ENCODE peak calls at places on chromosomes 1 and 21, in six cellular contexts. H is A549, C is K562, D is GM23338, W is GM23248, V is heart right ventricle. N is an unnamed sample.
A peak's percentile ranks its signal among the peaks of the same experiment; 100 is the strongest.

GRCh38 chr1:205939690-205940330 is 3.4 kb downstream of the SLC26A9 start:
- DNase-seq in H (peak; percentile 58), C (no peak), D (peak; percentile 88), W (no peak), V (no peak), N (no peak)

GRCh38 chr1:26702680-26703038 is 6.8 kb downstream of the ARID1A start:
- DNase-seq in H (no peak), C (no peak), D (no peak), W (no peak), V (no peak), N (no peak)

GRCh38 chr1:12007204-12007603 is 12.1 kb upstream of the MIIP start:
- DNase-seq in H (no peak), C (no peak), D (no peak), W (no peak), V (no peak), N (no peak)

GRCh38 chr1:204692852-204693356 is 7.4 kb upstream of the LRRN2 start:
- DNase-seq in H (no peak), C (peak; percentile 76), D (peak; percentile 74), W (no peak), V (no peak), N (no peak)

GRCh38 chr1:41387667-41388091 is 26.4 kb downstream of the FOXO6 start:
- DNase-seq in H (no peak), C (no peak), D (peak; percentile 90), W (peak; percentile 54), V (peak; percentile 87), N (peak; percentile 93)

GRCh38 chr1:67270569-67270968 is 37.1 kb upstream of the IL12RB2 start:
- DNase-seq in H (no peak), C (no peak), D (no peak), W (no peak), V (no peak), N (no peak)

GRCh38 chr21:8990326-8991087 is 1530.9 kb upstream of the TPTE start:
- DNase-seq in H (no peak), C (peak; percentile 86), D (peak; percentile 80), W (no peak), V (no peak), N (no peak)

GRCh38 chr1:1356796-1357401 is 1.5 kb downstream of the MXRA8 start:
- DNase-seq in H (no peak), C (no peak), D (no peak), W (peak; percentile 61), V (peak; percentile 23), N (no peak)

GRCh38 chr1:89356658-89357400 is 7.0 kb upstream of the GBP6 start:
- DNase-seq in H (no peak), C (no peak), D (no peak), W (peak; percentile 84), V (no peak), N (peak; percentile 50)

GRCh38 chr1:167082511-167083027 is 7.6 kb downstream of the GPA33 start:
- DNase-seq in H (peak; percentile 65), C (no peak), D (no peak), W (no peak), V (no peak), N (no peak)

GRCh38 chr1:200139661-200140250 is 112.2 kb downstream of the NR5A2 start:
- DNase-seq in H (peak; percentile 73), C (peak; percentile 78), D (peak; percentile 78), W (peak; percentile 81), V (no peak), N (peak; percentile 76)

GRCh38 chr21:44871576-44872265 is 1.8 kb downstream of the PTTG1IP start:
- DNase-seq in H (peak; percentile 39), C (peak; percentile 50), D (no peak), W (peak; percentile 94), V (peak; percentile 11), N (peak; percentile 82)

GRCh38 chr1:1303736-1304135 is 4.0 kb downstream of the ACAP3 start:
- DNase-seq in H (no peak), C (no peak), D (no peak), W (no peak), V (no peak), N (no peak)

GRCh38 chr1:112058815-112059450 is 69.5 kb upstream of the KCND3 start:
- DNase-seq in H (no peak), C (no peak), D (peak; percentile 60), W (no peak), V (no peak), N (peak; percentile 27)

GRCh38 chr1:68449901-68450300 is at the start of gene RPE65:
- DNase-seq in H (no peak), C (no peak), D (no peak), W (no peak), V (no peak), N (peak; percentile 81)

GRCh38 chr1:22139817-22140216 is 3.1 kb downstream of the WNT4 start:
- DNase-seq in H (no peak), C (no peak), D (no peak), W (no peak), V (no peak), N (no peak)

GRCh38 chr21:43723648-43724047 is 4.7 kb downstream of the PDXK start:
- DNase-seq in H (no peak), C (no peak), D (no peak), W (no peak), V (no peak), N (no peak)

GRCh38 chr1:201485184-201485774 is 16.3 kb upstream of the PHLDA3 start:
- DNase-seq in H (no peak), C (no peak), D (no peak), W (no peak), V (no peak), N (no peak)

GRCh38 chr1:114524933-114525332 is 13.9 kb upstream of the TRIM33 start:
- DNase-seq in H (no peak), C (peak; percentile 40), D (peak; percentile 54), W (no peak), V (no peak), N (no peak)

GRCh38 chr1:40049745-40050144 is 9.2 kb downstream of the CAP1 start:
- DNase-seq in H (no peak), C (no peak), D (no peak), W (peak; percentile 34), V (no peak), N (peak; percentile 39)

GRCh38 chr1:21813542-21813941 is 1.5 kb downstream of the LDLRAD2 start:
- DNase-seq in H (no peak), C (no peak), D (no peak), W (no peak), V (no peak), N (no peak)

GRCh38 chr1:167900907-167901306 is 13.0 kb downstream of the ADCY10 start:
- DNase-seq in H (no peak), C (no peak), D (no peak), W (no peak), V (no peak), N (no peak)

GRCh38 chr1:169133801-169134558 is 27.5 kb downstream of the ATP1B1 start:
- DNase-seq in H (peak; percentile 37), C (no peak), D (no peak), W (peak; percentile 22), V (no peak), N (no peak)

GRCh38 chr1:29439615-29440014 is 203.3 kb downstream of the PTPRU start:
- DNase-seq in H (no peak), C (no peak), D (no peak), W (no peak), V (no peak), N (no peak)

DNA sequence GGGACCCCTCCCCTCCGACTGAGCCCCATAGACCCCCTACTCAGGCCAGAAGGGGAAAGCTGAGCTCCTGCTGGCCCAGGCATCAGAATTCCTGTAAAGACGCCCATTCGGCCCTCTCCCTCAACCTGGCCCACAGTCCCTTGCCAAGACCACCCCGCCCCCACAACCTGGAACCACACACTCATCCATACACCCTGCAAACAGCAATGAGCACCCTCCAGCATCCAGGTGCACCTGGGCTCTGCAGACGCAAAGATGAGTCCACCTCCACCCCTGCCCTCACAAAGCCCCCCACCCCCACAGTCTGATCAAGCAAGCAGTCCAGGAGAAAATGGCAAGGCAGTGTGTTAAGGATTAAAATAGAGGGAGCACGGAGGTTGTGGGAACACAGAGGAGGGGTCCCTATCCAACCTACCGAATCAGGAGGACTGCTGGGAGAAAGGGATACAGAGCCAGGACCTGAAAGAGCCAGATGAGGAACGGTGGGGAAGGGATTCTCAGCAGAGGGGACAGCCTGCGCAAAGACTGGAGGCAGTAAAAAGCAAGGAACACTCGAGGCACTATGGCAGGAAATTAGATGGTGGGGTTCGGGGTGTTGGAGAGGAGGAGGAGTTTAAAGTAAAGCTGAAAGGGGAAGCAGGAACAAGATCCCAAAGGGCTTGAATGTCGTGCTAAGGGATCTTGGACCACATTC is 67.3 kb upstream of the LAPTM5 start:
- DNase-seq in H (no peak), C (no peak), D (no peak), W (no peak), V (no peak), N (no peak)
- H3K4me3 ChIP-seq in H (peak overlapping the region; percentile 40), C (no peak overlapping the region), D (peak overlapping the region; percentile 74), W (peak overlapping the region; percentile 79), V (peak overlapping the region; percentile 55), N (no peak overlapping the region)

GRCh38 chr1:234962340-234962989 is 166.2 kb downstream of the TOMM20 start:
- DNase-seq in H (peak; percentile 71), C (peak; percentile 74), D (no peak), W (peak; percentile 99), V (no peak), N (no peak)

GRCh38 chr1:234961468-234962339 is 166.9 kb downstream of the TOMM20 start:
- DNase-seq in H (peak; percentile 90), C (no peak), D (no peak), W (peak; percentile 88), V (no peak), N (peak; percentile 95)

GRCh38 chr1:234963180-234963903 is 165.3 kb downstream of the TOMM20 start:
- DNase-seq in H (peak; percentile 92), C (peak; percentile 80), D (no peak), W (peak; percentile 97), V (peak; percentile 76), N (peak; percentile 93)

GRCh38 chr1:234958702-234959649 is 169.7 kb downstream of the TOMM20 start:
- DNase-seq in H (no peak), C (no peak), D (no peak), W (no peak), V (no peak), N (no peak)

GRCh38 chr1:234960722-234961467 is 167.7 kb downstream of the TOMM20 start:
- DNase-seq in H (peak; percentile 97), C (peak; percentile 65), D (no peak), W (peak; percentile 42), V (no peak), N (peak; percentile 85)
- H3K4me1 ChIP-seq in H (peaks cover 97% of the 10 kb centered on the region), C (peaks cover 44% of the 10 kb centered on the region), D (peaks cover 23% of the 10 kb centered on the region), W (peaks cover 51% of the 10 kb centered on the region), V (peaks cover 57% of the 10 kb centered on the region), N (peaks cover 30% of the 10 kb centered on the region)

DNA sequence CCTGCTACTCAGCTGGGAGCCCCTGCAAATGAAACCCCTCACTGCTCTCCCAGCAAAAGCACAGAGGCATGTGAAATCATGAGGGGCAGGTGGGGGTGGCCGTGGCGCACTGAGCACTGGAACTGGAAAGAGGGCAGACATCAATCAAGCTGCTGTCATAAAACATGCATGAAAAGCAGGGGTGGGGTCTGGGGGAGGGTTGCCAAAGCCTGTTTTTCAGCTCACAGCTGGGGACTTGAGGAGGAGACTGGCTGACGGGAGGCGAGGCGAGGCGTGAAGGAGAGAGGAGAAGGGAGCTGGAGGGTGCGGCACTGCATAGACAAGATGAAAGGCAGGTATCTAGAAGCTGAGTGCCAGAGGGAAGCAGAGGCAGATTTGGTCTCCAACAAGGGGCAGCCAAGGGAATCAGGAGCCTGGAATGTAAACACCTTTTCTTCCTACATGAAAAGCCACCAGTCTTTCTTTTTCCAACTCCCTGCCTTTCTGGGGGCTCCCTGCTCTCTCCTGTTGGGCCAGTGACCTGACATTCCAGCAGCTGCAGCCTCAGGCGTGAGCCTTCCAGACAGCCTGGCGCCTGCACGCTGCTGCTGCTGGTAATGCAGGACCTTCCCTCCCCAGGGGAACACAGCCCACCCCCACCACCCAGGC is 87.0 kb downstream of the NMNAT2 start:
- DNase-seq in H (no peak), C (no peak), D (peak; percentile 66), W (peak; percentile 5), V (no peak), N (no peak)
- H3K4me3 ChIP-seq in H (no peak overlapping the region), C (no peak overlapping the region), D (peak overlapping the region; percentile 27), W (no peak overlapping the region), V (no peak overlapping the region), N (no peak overlapping the region)

GRCh38 chr1:3604997-3605823 is 6.1 kb downstream of the MEGF6 start:
- DNase-seq in H (no peak), C (no peak), D (no peak), W (no peak), V (no peak), N (no peak)
- H3K4me1 ChIP-seq in H (no peaks in the 10 kb centered on the region), C (peaks cover 32% of the 10 kb centered on the region), D (no peaks in the 10 kb centered on the region), W (no peaks in the 10 kb centered on the region), V (no peaks in the 10 kb centered on the region), N (no peaks in the 10 kb centered on the region)

N was measured in cardiac muscle cell.